ENCODE peak calls at places on chromosomes 1 and 21, in nine cellular contexts. K is GM06990, M is NB4, O is brain microvascular endothelial cell, S is suprapubic skin, C is fibroblast of lung, R is heart right ventricle, B is endothelial cell, U is B cell. P is an unnamed sample.

GRCh38 chr1:165376041-165376810 is 19.7 kb upstream of the LMX1A start:
- DNase-seq in K (no peak), S (peak), O (peak), U (no peak), M (peak), R (peak), B (peak), C (peak), P (no peak)

GRCh38 chr1:115705085-115706008 is 63.2 kb downstream of the CASQ2 start:
- DNase-seq in S (no peak), U (no peak), C (no peak), K (no peak), B (no peak), R (no peak), M (no peak), O (no peak), P (no peak)

GRCh38 chr1:203180611-203181330 is 5.1 kb upstream of the MYBPH start:
- DNase-seq in O (no peak), C (no peak), B (no peak), S (no peak), U (no peak), R (no peak), M (no peak), K (no peak), P (no peak)

GRCh38 chr1:70978623-70979022 is 69.0 kb downstream of the PTGER3 start:
- DNase-seq in C (no peak), S (no peak), M (peak), O (no peak), U (no peak), R (no peak), K (no peak), B (no peak), P (no peak)

GRCh38 chr1:33310702-33311101 is 10.2 kb downstream of the A3GALT2 start:
- DNase-seq in C (no peak), M (no peak), R (no peak), K (no peak), O (no peak), U (no peak), S (no peak), B (no peak), P (no peak)

GRCh38 chr1:12452262-12452661 is 165.7 kb downstream of the DHRS3 start:
- DNase-seq in C (no peak), U (no peak), S (no peak), K (no peak), B (no peak), R (no peak), M (no peak), O (no peak), P (no peak)

GRCh38 chr1:47751188-47751587 is 246.0 kb downstream of the TRABD2B start:
- DNase-seq in R (no peak), K (no peak), O (no peak), S (no peak), M (peak), C (no peak), U (no peak), B (no peak), P (no peak)

GRCh38 chr1:86421601-86422280 is 2.2 kb upstream of the CLCA2 start:
- DNase-seq in M (no peak), K (no peak), O (no peak), C (peak), U (no peak), R (no peak), B (no peak), S (no peak), P (no peak)

GRCh38 chr1:204837440-204838084 is 33.1 kb upstream of the NFASC start:
- DNase-seq in O (peak), M (peak), B (peak), U (peak), S (no peak), R (peak), C (peak), K (no peak), P (no peak)
- TF ChIP-seq CTCF in O (peak), M (no peak), B (no peak), U (no peak), S (no peak), R (no peak), C (no peak), K (no peak), P (peak)

GRCh38 chr1:118074101-118074500 is 110.9 kb downstream of the SPAG17 start:
- DNase-seq in U (no peak), R (no peak), C (peak), S (no peak), B (no peak), K (no peak), M (peak), O (no peak), P (no peak)

GRCh38 chr1:118075116-118075515 is 109.9 kb downstream of the SPAG17 start:
- DNase-seq in M (no peak), R (no peak), C (peak), K (no peak), B (no peak), O (no peak), U (no peak), S (no peak), P (no peak)

GRCh38 chr1:118082984-118083383 is 102.0 kb downstream of the SPAG17 start:
- DNase-seq in R (no peak), B (no peak), U (no peak), S (no peak), O (no peak), C (no peak), M (no peak), K (no peak), P (no peak)

GRCh38 chr1:118081387-118081786 is 103.6 kb downstream of the SPAG17 start:
- DNase-seq in M (no peak), R (no peak), S (no peak), C (no peak), U (no peak), O (no peak), K (no peak), B (no peak), P (no peak)

GRCh38 chr1:118077331-118078055 is 107.5 kb downstream of the SPAG17 start:
- DNase-seq in B (peak), O (peak), S (no peak), R (no peak), K (no peak), U (no peak), C (peak), M (peak), P (no peak)
- TF ChIP-seq CTCF in B (peak), O (peak), S (no peak), R (peak), K (no peak), U (no peak), C (peak), M (peak), P (peak)

GRCh38 chr1:65243492-65243891 is 65.9 kb upstream of the DNAJC6 start:
- DNase-seq in C (no peak), R (no peak), O (no peak), S (no peak), B (no peak), M (no peak), U (no peak), K (no peak), P (no peak)
- TF ChIP-seq CTCF in C (no peak), R (no peak), O (no peak), S (no peak), B (no peak), M (no peak), U (no peak), K (no peak), P (no peak)

GRCh38 chr21:18722193-18722592 is 318.6 kb upstream of the TMPRSS15 start:
- DNase-seq in R (no peak), U (no peak), K (no peak), B (no peak), M (no peak), S (no peak), C (no peak), O (no peak), P (no peak)

DNA sequence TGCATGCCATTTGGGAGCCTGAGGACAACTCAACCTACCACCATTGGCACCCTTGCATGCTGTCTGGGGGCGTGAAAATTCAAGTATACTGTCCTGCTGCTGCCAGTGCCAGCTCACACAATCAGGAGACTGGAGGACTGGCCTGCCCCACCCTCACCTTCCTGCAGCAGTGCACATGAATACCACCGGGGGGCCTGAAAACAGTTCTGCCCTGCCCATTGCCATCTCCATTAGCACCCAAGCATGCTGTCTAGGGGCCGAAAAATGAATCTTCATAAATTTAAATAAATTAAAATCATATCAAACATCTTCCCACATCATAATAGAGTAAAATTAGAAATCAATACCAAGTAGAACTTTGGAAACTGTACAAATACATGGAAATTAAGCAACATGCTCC is 322.1 kb upstream of the TMPRSS15 start:
- DNase-seq in R (no peak), S (no peak), B (peak), K (no peak), U (no peak), C (no peak), M (peak), O (no peak), P (no peak)
- TF ChIP-seq CTCF in R (no peak), S (no peak), B (peak), K (no peak), U (no peak), C (no peak), M (peak), O (peak), P (no peak)

GRCh38 chr1:111236379-111236778 is 8.9 kb downstream of the CHI3L2 start:
- DNase-seq in S (no peak), O (no peak), U (no peak), K (no peak), R (no peak), B (no peak), M (no peak), C (no peak), P (no peak)
- TF ChIP-seq CTCF in S (no peak), O (no peak), U (no peak), K (no peak), R (no peak), B (no peak), M (no peak), C (no peak), P (no peak)

GRCh38 chr1:212950243-212951057 is at the start of gene VASH2:
- DNase-seq in K (peak), M (peak), R (peak), U (peak), B (peak), S (peak), C (peak), O (peak), P (peak)
- TF ChIP-seq CTCF in K (peak), M (no peak), R (no peak), U (no peak), B (no peak), S (no peak), C (no peak), O (peak), P (no peak)

P was measured in osteocyte.